ENCODE peak calls at places on chromosomes 16 and 17, in ten cellular contexts. One of them, this sample, is unnamed.

GRCh38 chr16:63702981-63703590 is 1418.8 kb downstream of the CDH11 start:
- DNase-seq in GM23338: peak
- DNase-seq in endothelial cell of umbilical vein: no peak
- DNase-seq in psoas muscle: no peak
- DNase-seq in tibial artery: no peak
- DNase-seq in right atrium auricular region: no peak
- DNase-seq in heart right ventricle: no peak
- DNase-seq in hepatocyte: peak
- DNase-seq in brain microvascular endothelial cell: no peak
- DNase-seq in fibroblast of mammary gland: no peak
- DNase-seq in this sample: no peak

GRCh38 chr17:31415004-31415454 is 23.6 kb downstream of the RAB11FIP4 start:
- DNase-seq in GM23338: peak
- DNase-seq in endothelial cell of umbilical vein: no peak
- DNase-seq in psoas muscle: no peak
- DNase-seq in tibial artery: no peak
- DNase-seq in right atrium auricular region: no peak
- DNase-seq in heart right ventricle: no peak
- DNase-seq in hepatocyte: no peak
- DNase-seq in brain microvascular endothelial cell: no peak
- DNase-seq in fibroblast of mammary gland: no peak
- DNase-seq in this sample: no peak

GRCh38 chr16:66857437-66857836 is 13.2 kb downstream of the CA7 start:
- DNase-seq in GM23338: no peak
- DNase-seq in endothelial cell of umbilical vein: no peak
- DNase-seq in psoas muscle: no peak
- DNase-seq in tibial artery: no peak
- DNase-seq in right atrium auricular region: no peak
- DNase-seq in heart right ventricle: no peak
- DNase-seq in hepatocyte: no peak
- DNase-seq in brain microvascular endothelial cell: no peak
- DNase-seq in fibroblast of mammary gland: no peak
- DNase-seq in this sample: no peak

GRCh38 chr16:86044881-86045600 is 146.1 kb downstream of the IRF8 start:
- DNase-seq in GM23338: no peak
- DNase-seq in endothelial cell of umbilical vein: no peak
- DNase-seq in psoas muscle: no peak
- DNase-seq in tibial artery: no peak
- DNase-seq in right atrium auricular region: no peak
- DNase-seq in heart right ventricle: no peak
- DNase-seq in hepatocyte: no peak
- DNase-seq in brain microvascular endothelial cell: no peak
- DNase-seq in fibroblast of mammary gland: no peak
- DNase-seq in this sample: no peak

GRCh38 chr17:29710891-29711418 is 88.2 kb upstream of the CORO6 start:
- DNase-seq in GM23338: no peak
- DNase-seq in endothelial cell of umbilical vein: no peak
- DNase-seq in psoas muscle: no peak
- DNase-seq in tibial artery: no peak
- DNase-seq in right atrium auricular region: no peak
- DNase-seq in heart right ventricle: no peak
- DNase-seq in hepatocyte: peak
- DNase-seq in brain microvascular endothelial cell: no peak
- DNase-seq in fibroblast of mammary gland: peak
- DNase-seq in this sample: peak

GRCh38 chr17:49741692-49742076 is 22.2 kb downstream of the FAM117A start:
- DNase-seq in GM23338: no peak
- DNase-seq in endothelial cell of umbilical vein: no peak
- DNase-seq in psoas muscle: no peak
- DNase-seq in tibial artery: no peak
- DNase-seq in right atrium auricular region: no peak
- DNase-seq in heart right ventricle: no peak
- DNase-seq in hepatocyte: no peak
- DNase-seq in brain microvascular endothelial cell: no peak
- DNase-seq in fibroblast of mammary gland: no peak
- DNase-seq in this sample: no peak

GRCh38 chr16:86455116-86455515 is 55.2 kb upstream of the FOXF1 start:
- DNase-seq in GM23338: no peak
- DNase-seq in endothelial cell of umbilical vein: no peak
- DNase-seq in psoas muscle: no peak
- DNase-seq in tibial artery: no peak
- DNase-seq in right atrium auricular region: no peak
- DNase-seq in heart right ventricle: no peak
- DNase-seq in hepatocyte: peak
- DNase-seq in brain microvascular endothelial cell: peak
- DNase-seq in fibroblast of mammary gland: peak
- DNase-seq in this sample: peak

GRCh38 chr16:88456356-88457292 is 3.5 kb downstream of the ZFPM1 start:
- DNase-seq in GM23338: no peak
- DNase-seq in endothelial cell of umbilical vein: no peak
- DNase-seq in psoas muscle: no peak
- DNase-seq in tibial artery: no peak
- DNase-seq in right atrium auricular region: no peak
- DNase-seq in heart right ventricle: no peak
- DNase-seq in hepatocyte: no peak
- DNase-seq in brain microvascular endothelial cell: no peak
- DNase-seq in fibroblast of mammary gland: no peak
- DNase-seq in this sample: no peak

GRCh38 chr16:57600048-57600835 is 28.2 kb upstream of the ADGRG1 start:
- DNase-seq in GM23338: peak
- DNase-seq in endothelial cell of umbilical vein: peak
- DNase-seq in psoas muscle: peak
- DNase-seq in tibial artery: peak
- DNase-seq in right atrium auricular region: no peak
- DNase-seq in heart right ventricle: peak
- DNase-seq in hepatocyte: peak
- DNase-seq in brain microvascular endothelial cell: peak
- DNase-seq in fibroblast of mammary gland: peak
- DNase-seq in this sample: peak

GRCh38 chr17:52947418-52947817 is 788.9 kb upstream of the CA10 start:
- DNase-seq in GM23338: no peak
- DNase-seq in endothelial cell of umbilical vein: no peak
- DNase-seq in psoas muscle: no peak
- DNase-seq in tibial artery: no peak
- DNase-seq in right atrium auricular region: no peak
- DNase-seq in heart right ventricle: no peak
- DNase-seq in hepatocyte: no peak
- DNase-seq in brain microvascular endothelial cell: no peak
- DNase-seq in fibroblast of mammary gland: no peak
- DNase-seq in this sample: no peak

GRCh38 chr17:40247926-40248495 is 28.9 kb downstream of the WIPF2 start:
- DNase-seq in GM23338: no peak
- DNase-seq in endothelial cell of umbilical vein: no peak
- DNase-seq in psoas muscle: no peak
- DNase-seq in tibial artery: no peak
- DNase-seq in right atrium auricular region: no peak
- DNase-seq in heart right ventricle: no peak
- DNase-seq in hepatocyte: no peak
- DNase-seq in brain microvascular endothelial cell: no peak
- DNase-seq in fibroblast of mammary gland: no peak
- DNase-seq in this sample: no peak

GRCh38 chr17:81601525-81602120 is 35.3 kb downstream of the NPLOC4 start:
- DNase-seq in GM23338: peak
- DNase-seq in endothelial cell of umbilical vein: peak
- DNase-seq in psoas muscle: no peak
- DNase-seq in tibial artery: no peak
- DNase-seq in right atrium auricular region: no peak
- DNase-seq in heart right ventricle: no peak
- DNase-seq in hepatocyte: peak
- DNase-seq in brain microvascular endothelial cell: peak
- DNase-seq in fibroblast of mammary gland: peak
- DNase-seq in this sample: peak

GRCh38 chr16:53999123-53999522 is 287.5 kb downstream of the IRX3 start:
- DNase-seq in GM23338: no peak
- DNase-seq in endothelial cell of umbilical vein: no peak
- DNase-seq in psoas muscle: no peak
- DNase-seq in tibial artery: no peak
- DNase-seq in right atrium auricular region: no peak
- DNase-seq in heart right ventricle: no peak
- DNase-seq in hepatocyte: no peak
- DNase-seq in brain microvascular endothelial cell: no peak
- DNase-seq in fibroblast of mammary gland: no peak
- DNase-seq in this sample: no peak

GRCh38 chr17:63291243-63291642 is 154.9 kb downstream of the CYB561 start:
- DNase-seq in GM23338: no peak
- DNase-seq in endothelial cell of umbilical vein: no peak
- DNase-seq in psoas muscle: no peak
- DNase-seq in tibial artery: no peak
- DNase-seq in right atrium auricular region: no peak
- DNase-seq in heart right ventricle: no peak
- DNase-seq in hepatocyte: no peak
- DNase-seq in brain microvascular endothelial cell: no peak
- DNase-seq in fibroblast of mammary gland: no peak
- DNase-seq in this sample: no peak

GRCh38 chr17:57877803-57878202 is 28.0 kb upstream of the MRPS23 start:
- DNase-seq in GM23338: no peak
- DNase-seq in endothelial cell of umbilical vein: no peak
- DNase-seq in psoas muscle: no peak
- DNase-seq in tibial artery: no peak
- DNase-seq in right atrium auricular region: no peak
- DNase-seq in heart right ventricle: no peak
- DNase-seq in hepatocyte: no peak
- DNase-seq in brain microvascular endothelial cell: no peak
- DNase-seq in fibroblast of mammary gland: no peak
- DNase-seq in this sample: no peak

GRCh38 chr16:14148569-14148968 is 77.5 kb downstream of the MRTFB start:
- DNase-seq in GM23338: no peak
- DNase-seq in endothelial cell of umbilical vein: no peak
- DNase-seq in psoas muscle: no peak
- DNase-seq in tibial artery: no peak
- DNase-seq in right atrium auricular region: no peak
- DNase-seq in heart right ventricle: no peak
- DNase-seq in hepatocyte: no peak
- DNase-seq in brain microvascular endothelial cell: peak
- DNase-seq in fibroblast of mammary gland: no peak
- DNase-seq in this sample: no peak

DNA sequence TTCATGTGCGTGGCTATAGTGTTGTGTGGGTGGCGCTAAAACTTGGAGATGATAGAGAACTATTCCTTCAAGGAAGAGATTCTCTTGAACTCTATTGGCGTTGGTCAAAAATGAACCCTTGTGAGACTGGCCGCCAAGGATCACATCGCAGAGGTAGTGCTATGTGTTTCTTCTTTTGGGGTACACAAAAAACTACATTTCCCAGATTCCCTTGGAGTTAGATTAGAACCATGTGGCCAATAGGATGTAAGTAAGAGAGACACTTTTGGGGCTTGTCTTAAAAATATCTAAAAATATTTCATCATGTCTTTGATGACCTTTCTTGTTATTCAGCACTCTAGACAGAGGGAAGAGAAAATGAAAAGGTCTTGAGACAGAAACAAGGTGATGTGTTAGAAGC is 25.4 kb upstream of the DYNLRB2 start:
- DNase-seq in GM23338: peak
- DNase-seq in endothelial cell of umbilical vein: no peak
- DNase-seq in psoas muscle: no peak
- DNase-seq in tibial artery: no peak
- DNase-seq in right atrium auricular region: no peak
- DNase-seq in heart right ventricle: no peak
- DNase-seq in hepatocyte: no peak
- DNase-seq in brain microvascular endothelial cell: no peak
- DNase-seq in fibroblast of mammary gland: no peak
- DNase-seq in this sample: no peak
- TF ChIP-seq CTCF in GM23338: no peak
- TF ChIP-seq CTCF in endothelial cell of umbilical vein: no peak
- TF ChIP-seq CTCF in psoas muscle: no peak
- TF ChIP-seq CTCF in tibial artery: no peak
- TF ChIP-seq CTCF in right atrium auricular region: no peak
- TF ChIP-seq CTCF in heart right ventricle: no peak
- TF ChIP-seq CTCF in hepatocyte: no peak
- TF ChIP-seq CTCF in brain microvascular endothelial cell: no peak
- TF ChIP-seq CTCF in fibroblast of mammary gland: no peak
- TF ChIP-seq CTCF in this sample: no peak

GRCh38 chr16:180921-181667 is 835 bp downstream of the HBQ1 start:
- DNase-seq in GM23338: peak
- DNase-seq in endothelial cell of umbilical vein: peak
- DNase-seq in psoas muscle: peak
- DNase-seq in tibial artery: peak
- DNase-seq in right atrium auricular region: no peak
- DNase-seq in heart right ventricle: peak
- DNase-seq in hepatocyte: peak
- DNase-seq in brain microvascular endothelial cell: peak
- DNase-seq in fibroblast of mammary gland: peak
- DNase-seq in this sample: peak
- H3K4me3 ChIP-seq in GM23338: peak
- H3K4me3 ChIP-seq in endothelial cell of umbilical vein: no peak
- H3K4me3 ChIP-seq in psoas muscle: peak
- H3K4me3 ChIP-seq in tibial artery: peak
- H3K4me3 ChIP-seq in right atrium auricular region: peak
- H3K4me3 ChIP-seq in heart right ventricle: peak
- H3K4me3 ChIP-seq in hepatocyte: no peak
- H3K4me3 ChIP-seq in brain microvascular endothelial cell: peak
- H3K4me3 ChIP-seq in fibroblast of mammary gland: no peak
- H3K4me3 ChIP-seq in this sample: peak

DNA sequence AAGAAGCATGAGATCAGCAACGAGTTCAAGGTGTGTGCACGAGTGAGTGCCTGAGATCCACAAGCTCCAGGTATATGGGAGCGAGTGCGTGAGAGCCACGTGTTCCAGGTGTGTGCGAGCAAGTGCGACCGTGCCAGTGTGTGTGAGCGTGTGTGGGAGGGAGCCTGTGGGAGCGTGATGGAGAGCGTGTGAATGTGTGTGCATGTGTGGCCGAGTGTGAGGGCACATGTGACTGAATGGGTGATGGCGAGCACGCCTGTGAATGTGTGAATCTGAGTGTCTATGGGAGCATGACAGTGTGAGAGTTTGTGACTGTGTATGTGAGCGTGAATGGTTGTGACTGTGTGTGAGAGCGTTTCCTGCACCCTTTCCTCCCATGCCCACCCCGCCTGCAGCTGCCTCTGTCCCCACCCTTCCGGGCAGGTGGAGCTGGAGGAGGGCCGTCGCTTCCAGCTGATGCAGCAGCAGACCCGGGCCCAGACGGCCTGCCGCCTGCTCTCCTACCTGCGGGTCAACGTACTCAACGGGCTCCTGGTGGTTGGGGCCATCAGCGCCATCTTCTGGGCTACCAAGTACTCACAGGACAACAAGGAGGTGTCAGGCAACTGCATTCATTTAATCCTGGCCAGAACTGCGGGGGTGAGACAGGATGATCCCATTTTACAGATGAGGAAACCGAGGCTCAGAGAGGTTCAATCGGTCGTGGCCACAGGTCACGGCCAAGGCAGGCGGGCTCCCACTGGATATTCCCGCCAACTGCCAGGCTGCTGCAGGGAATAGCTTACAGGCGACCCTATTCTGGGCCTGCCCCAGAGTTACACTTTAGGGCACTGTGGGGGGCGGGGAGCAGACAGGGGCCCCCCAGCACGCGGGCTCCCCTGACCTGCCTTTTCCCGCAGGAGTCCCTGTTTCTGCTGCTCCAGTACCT is 3.7 kb downstream of the TMC8 start:
- DNase-seq in GM23338: peak
- DNase-seq in endothelial cell of umbilical vein: peak
- DNase-seq in psoas muscle: peak
- DNase-seq in tibial artery: no peak
- DNase-seq in right atrium auricular region: no peak
- DNase-seq in heart right ventricle: no peak
- DNase-seq in hepatocyte: peak
- DNase-seq in brain microvascular endothelial cell: no peak
- DNase-seq in fibroblast of mammary gland: peak
- DNase-seq in this sample: peak
- TF ChIP-seq CTCF in GM23338: peak
- TF ChIP-seq CTCF in endothelial cell of umbilical vein: peak
- TF ChIP-seq CTCF in psoas muscle: peak
- TF ChIP-seq CTCF in tibial artery: no peak
- TF ChIP-seq CTCF in right atrium auricular region: peak
- TF ChIP-seq CTCF in heart right ventricle: peak
- TF ChIP-seq CTCF in hepatocyte: peak
- TF ChIP-seq CTCF in brain microvascular endothelial cell: peak
- TF ChIP-seq CTCF in fibroblast of mammary gland: peak
- TF ChIP-seq CTCF in this sample: peak

GRCh38 chr16:3536851-3537250 is 36.0 kb downstream of the CLUAP1 start:
- DNase-seq in GM23338: no peak
- DNase-seq in endothelial cell of umbilical vein: no peak
- DNase-seq in psoas muscle: no peak
- DNase-seq in tibial artery: peak
- DNase-seq in right atrium auricular region: no peak
- DNase-seq in heart right ventricle: no peak
- DNase-seq in hepatocyte: no peak
- DNase-seq in brain microvascular endothelial cell: no peak
- DNase-seq in fibroblast of mammary gland: no peak
- DNase-seq in this sample: peak
- H3K4me3 ChIP-seq in GM23338: no peak
- H3K4me3 ChIP-seq in endothelial cell of umbilical vein: no peak
- H3K4me3 ChIP-seq in psoas muscle: no peak
- H3K4me3 ChIP-seq in tibial artery: no peak
- H3K4me3 ChIP-seq in right atrium auricular region: no peak
- H3K4me3 ChIP-seq in heart right ventricle: no peak
- H3K4me3 ChIP-seq in hepatocyte: no peak
- H3K4me3 ChIP-seq in brain microvascular endothelial cell: no peak
- H3K4me3 ChIP-seq in fibroblast of mammary gland: no peak
- H3K4me3 ChIP-seq in this sample: no peak